ENCODE peak calls at places on chromosome 10, in four cellular contexts. One of them, this sample, is unnamed.

GRCh38 chr10:84344560-84344959 is 16.2 kb downstream of the CCSER2 start:
- DNase-seq in esophagus squamous epithelium: no peak
- DNase-seq in adrenal gland: no peak
- DNase-seq in body of pancreas: no peak
- DNase-seq in this sample: no peak

GRCh38 chr10:54961040-54961439 is 160.0 kb upstream of the PCDH15 start:
- DNase-seq in esophagus squamous epithelium: no peak
- DNase-seq in adrenal gland: no peak
- DNase-seq in body of pancreas: no peak
- DNase-seq in this sample: no peak

GRCh38 chr10:132757171-132757570 is 28.8 kb downstream of the NKX6-2 start:
- DNase-seq in esophagus squamous epithelium: no peak
- DNase-seq in adrenal gland: no peak
- DNase-seq in body of pancreas: no peak
- DNase-seq in this sample: no peak

GRCh38 chr10:14032406-14032998 is 298.2 kb downstream of the FRMD4A start:
- DNase-seq in esophagus squamous epithelium: no peak
- DNase-seq in adrenal gland: no peak
- DNase-seq in body of pancreas: no peak
- DNase-seq in this sample: no peak

GRCh38 chr10:129305046-129305445 is 162.0 kb upstream of the MGMT start:
- DNase-seq in esophagus squamous epithelium: no peak
- DNase-seq in adrenal gland: no peak
- DNase-seq in body of pancreas: no peak
- DNase-seq in this sample: no peak

GRCh38 chr10:99394256-99394655 is 36.2 kb downstream of the GOT1 start:
- DNase-seq in esophagus squamous epithelium: no peak
- DNase-seq in adrenal gland: no peak
- DNase-seq in body of pancreas: peak; percentile 18
- DNase-seq in this sample: no peak

GRCh38 chr10:71799785-71800453 is 26.6 kb upstream of the VSIR start:
- DNase-seq in esophagus squamous epithelium: no peak
- DNase-seq in adrenal gland: no peak
- DNase-seq in body of pancreas: no peak
- DNase-seq in this sample: no peak

GRCh38 chr10:92045641-92046106 is 122.1 kb downstream of the BTAF1 start:
- DNase-seq in esophagus squamous epithelium: no peak
- DNase-seq in adrenal gland: no peak
- DNase-seq in body of pancreas: no peak
- DNase-seq in this sample: no peak

GRCh38 chr10:114504769-114505579 is 100.7 kb upstream of the AFAP1L2 start:
- DNase-seq in esophagus squamous epithelium: no peak
- DNase-seq in adrenal gland: peak; percentile 75
- DNase-seq in body of pancreas: no peak
- DNase-seq in this sample: no peak

GRCh38 chr10:110980807-110981206 is 61.4 kb downstream of the SHOC2 start:
- DNase-seq in esophagus squamous epithelium: no peak
- DNase-seq in adrenal gland: no peak
- DNase-seq in body of pancreas: no peak
- DNase-seq in this sample: no peak

GRCh38 chr10:126350216-126350992 is 37.9 kb downstream of the ADAM12 start:
- DNase-seq in esophagus squamous epithelium: no peak
- DNase-seq in adrenal gland: no peak
- DNase-seq in body of pancreas: no peak
- DNase-seq in this sample: no peak

GRCh38 chr10:6580279-6581029 is 378 bp upstream of the PRKCQ start:
- DNase-seq in esophagus squamous epithelium: no peak
- DNase-seq in adrenal gland: peak; percentile 78
- DNase-seq in body of pancreas: peak; percentile 82
- DNase-seq in this sample: peak; percentile 60

GRCh38 chr10:74047304-74047703 is 49.4 kb downstream of the VCL start:
- DNase-seq in esophagus squamous epithelium: no peak
- DNase-seq in adrenal gland: no peak
- DNase-seq in body of pancreas: no peak
- DNase-seq in this sample: no peak

GRCh38 chr10:59870152-59870551 is 36.2 kb downstream of the CCDC6 start:
- DNase-seq in esophagus squamous epithelium: no peak
- DNase-seq in adrenal gland: no peak
- DNase-seq in body of pancreas: no peak
- DNase-seq in this sample: no peak

GRCh38 chr10:59865101-59865500 is 41.3 kb downstream of the CCDC6 start:
- DNase-seq in esophagus squamous epithelium: no peak
- DNase-seq in adrenal gland: peak; percentile 64
- DNase-seq in body of pancreas: peak; percentile 64
- DNase-seq in this sample: peak; percentile 29

GRCh38 chr10:59864141-59864962 is 42.0 kb downstream of the CCDC6 start:
- DNase-seq in esophagus squamous epithelium: no peak
- DNase-seq in adrenal gland: no peak
- DNase-seq in body of pancreas: no peak
- DNase-seq in this sample: no peak

GRCh38 chr10:59868974-59869940 is 37.1 kb downstream of the CCDC6 start:
- DNase-seq in esophagus squamous epithelium: no peak
- DNase-seq in adrenal gland: no peak
- DNase-seq in body of pancreas: no peak
- DNase-seq in this sample: no peak

GRCh38 chr10:59867590-59867989 is 38.8 kb downstream of the CCDC6 start:
- DNase-seq in esophagus squamous epithelium: no peak
- DNase-seq in adrenal gland: no peak
- DNase-seq in body of pancreas: no peak
- DNase-seq in this sample: no peak
- H3K4me1 ChIP-seq in esophagus squamous epithelium: peaks cover 15% of the 10 kb centered on the region
- H3K4me1 ChIP-seq in adrenal gland: peaks cover 24% of the 10 kb centered on the region
- H3K4me1 ChIP-seq in body of pancreas: peaks cover 76% of the 10 kb centered on the region
- H3K4me1 ChIP-seq in this sample: peaks cover 9% of the 10 kb centered on the region

GRCh38 chr10:89391882-89392756 is at the start of gene IFIT1:
- DNase-seq in esophagus squamous epithelium: no peak
- DNase-seq in adrenal gland: peak; percentile 85
- DNase-seq in body of pancreas: peak; percentile 52
- DNase-seq in this sample: peak; percentile 36
- TF ChIP-seq POLR2A in esophagus squamous epithelium: no peak
- TF ChIP-seq POLR2A in adrenal gland: peak; percentile 90
- TF ChIP-seq POLR2A in body of pancreas: no peak
- TF ChIP-seq POLR2A in this sample: peak; percentile 64

DNA sequence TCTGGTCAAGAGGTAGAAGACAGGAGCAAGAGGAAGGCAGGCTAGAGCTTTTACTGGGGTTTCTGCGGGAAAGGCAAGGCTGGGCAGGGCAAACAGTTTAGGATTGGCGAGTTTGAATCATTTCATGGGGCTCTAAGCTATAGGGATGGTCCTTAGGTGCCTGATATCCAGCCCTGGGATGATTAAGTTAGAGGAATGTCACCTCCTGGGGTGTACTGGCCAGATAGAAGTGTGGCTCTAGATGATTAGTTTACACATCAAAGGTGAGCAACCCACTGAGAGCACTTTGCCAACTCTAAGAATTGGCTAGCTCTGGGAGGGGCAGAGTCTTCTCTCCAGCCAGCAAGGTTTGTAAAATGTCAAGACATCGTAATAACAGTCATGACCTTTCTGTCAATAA is 52.4 kb downstream of the ZNF365 start:
- DNase-seq in esophagus squamous epithelium: no peak
- DNase-seq in adrenal gland: no peak
- DNase-seq in body of pancreas: no peak
- DNase-seq in this sample: no peak
- H3K4me3 ChIP-seq in esophagus squamous epithelium: no peak overlapping the region
- H3K4me3 ChIP-seq in adrenal gland: no peak overlapping the region
- H3K4me3 ChIP-seq in body of pancreas: no peak overlapping the region
- H3K4me3 ChIP-seq in this sample: no peak overlapping the region

GRCh38 chr10:4763960-4764428 is 62.0 kb upstream of the AKR1E2 start:
- DNase-seq in esophagus squamous epithelium: no peak
- DNase-seq in adrenal gland: no peak
- DNase-seq in body of pancreas: no peak
- DNase-seq in this sample: no peak

GRCh38 chr10:4766449-4766848 is 59.6 kb upstream of the AKR1E2 start:
- DNase-seq in esophagus squamous epithelium: no peak
- DNase-seq in adrenal gland: no peak
- DNase-seq in body of pancreas: no peak
- DNase-seq in this sample: no peak

GRCh38 chr10:4767033-4767814 is 58.8 kb upstream of the AKR1E2 start:
- DNase-seq in esophagus squamous epithelium: no peak
- DNase-seq in adrenal gland: no peak
- DNase-seq in body of pancreas: no peak
- DNase-seq in this sample: peak; percentile 26

GRCh38 chr10:4765428-4765827 is 60.6 kb upstream of the AKR1E2 start:
- DNase-seq in esophagus squamous epithelium: no peak
- DNase-seq in adrenal gland: no peak
- DNase-seq in body of pancreas: no peak
- DNase-seq in this sample: no peak

DNA sequence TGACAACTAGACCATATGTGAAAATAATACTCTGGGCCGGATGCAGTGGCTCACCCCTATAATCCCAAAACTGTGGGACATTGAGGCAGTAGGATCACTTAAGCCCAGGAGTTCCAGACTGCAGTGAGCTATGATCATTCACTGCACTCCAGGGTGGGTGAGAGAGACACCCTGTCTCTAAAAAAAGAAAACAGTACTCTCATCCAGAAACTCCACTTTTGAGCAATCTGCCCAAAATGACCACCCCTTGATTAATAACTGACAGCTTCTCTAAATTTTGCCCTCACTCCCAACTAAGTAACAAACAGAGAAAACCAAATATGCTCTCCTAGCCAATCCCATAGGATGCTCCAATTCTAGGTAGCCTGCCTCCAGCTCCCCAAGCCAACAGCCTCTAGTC is 62.5 kb upstream of the AKR1E2 start:
- DNase-seq in esophagus squamous epithelium: no peak
- DNase-seq in adrenal gland: no peak
- DNase-seq in body of pancreas: no peak
- DNase-seq in this sample: no peak
- H3K4me1 ChIP-seq in esophagus squamous epithelium: peaks cover 7% of the 10 kb centered on the region
- H3K4me1 ChIP-seq in adrenal gland: peaks cover 5% of the 10 kb centered on the region
- H3K4me1 ChIP-seq in body of pancreas: no peaks in the 10 kb centered on the region
- H3K4me1 ChIP-seq in this sample: no peaks in the 10 kb centered on the region

GRCh38 chr10:689433-690226 is at the start of gene DIP2C:
- DNase-seq in esophagus squamous epithelium: no peak
- DNase-seq in adrenal gland: peak; percentile 82
- DNase-seq in body of pancreas: peak; percentile 66
- DNase-seq in this sample: peak; percentile 79
- TF ChIP-seq POLR2A in esophagus squamous epithelium: no peak
- TF ChIP-seq POLR2A in adrenal gland: peak; percentile 66
- TF ChIP-seq POLR2A in body of pancreas: no peak
- TF ChIP-seq POLR2A in this sample: peak; percentile 52